ENCODE peak calls at places on chromosomes 7 and 10, in seven cellular contexts. G, D, J, B, H, V and P are unnamed samples.

GRCh38 chr7:2269468-2270460 is 27.7 kb downstream of the NUDT1 start:
- DNase-seq in G (no peak), D (peak; percentile 57), H (no peak), J (peak; percentile 46), V (peak; percentile 4), B (peak; percentile 24), P (peak; percentile 61)

GRCh38 chr10:70664702-70665195 is 7.6 kb upstream of the ADAMTS14 start:
- DNase-seq in B (no peak), G (peak; percentile 97), D (peak; percentile 95), H (no peak), V (peak; percentile 98), J (peak; percentile 97), P (peak; percentile 28)

GRCh38 chr7:132488634-132489302 is 87.5 kb downstream of the PLXNA4 start:
- DNase-seq in B (no peak), V (no peak), J (no peak), H (no peak), G (no peak), D (no peak), P (no peak)

GRCh38 chr7:47893721-47894365 is 54.4 kb downstream of the PKD1L1 start:
- DNase-seq in H (no peak), D (no peak), J (no peak), B (no peak), G (peak; percentile 51), V (no peak), P (no peak)

GRCh38 chr10:84654671-84655070 is 326.3 kb downstream of the CCSER2 start:
- DNase-seq in J (no peak), D (no peak), G (peak; percentile 76), B (no peak), H (no peak), V (peak; percentile 17), P (no peak)

GRCh38 chr7:98573816-98574215 is 43.3 kb upstream of the NPTX2 start:
- DNase-seq in G (no peak), J (no peak), B (no peak), V (no peak), D (no peak), H (no peak), P (no peak)

GRCh38 chr7:77425151-77426051 is 9.3 kb upstream of the GSAP start:
- DNase-seq in G (peak; percentile 93), V (peak; percentile 91), D (peak; percentile 91), B (peak; percentile 64), J (peak; percentile 70), H (peak; percentile 73), P (peak; percentile 77)

GRCh38 chr7:159139639-159140038 is 5.0 kb downstream of the VIPR2 start:
- DNase-seq in V (no peak), B (no peak), G (no peak), H (no peak), D (no peak), J (no peak), P (no peak)

GRCh38 chr10:20084451-20084850 is 268.2 kb downstream of the PLXDC2 start:
- DNase-seq in G (no peak), V (no peak), H (no peak), B (no peak), D (no peak), J (no peak), P (no peak)

GRCh38 chr7:2544541-2545188 is 10.7 kb downstream of the BRAT1 start:
- DNase-seq in V (no peak), H (no peak), G (no peak), B (no peak), J (no peak), D (no peak), P (no peak)

GRCh38 chr7:108503112-108504026 is 22.6 kb downstream of the PNPLA8 start:
- DNase-seq in H (no peak), J (peak; percentile 46), G (no peak), D (peak; percentile 56), B (no peak), V (no peak), P (no peak)

GRCh38 chr10:15486404-15486803 is 115.3 kb upstream of the FAM171A1 start:
- DNase-seq in V (no peak), H (no peak), J (no peak), G (no peak), B (no peak), D (peak; percentile 9), P (no peak)

GRCh38 chr10:119306514-119306951 is 99.2 kb downstream of the GRK5 start:
- DNase-seq in V (peak; percentile 34), D (no peak), B (no peak), J (peak; percentile 19), H (no peak), G (no peak), P (no peak)

GRCh38 chr7:70455925-70456324 is 676.0 kb upstream of the GALNT17 start:
- DNase-seq in B (no peak), J (no peak), G (no peak), D (no peak), H (no peak), V (no peak), P (no peak)

GRCh38 chr7:70456729-70457128 is 675.2 kb upstream of the GALNT17 start:
- DNase-seq in V (no peak), D (no peak), B (no peak), H (no peak), J (no peak), G (no peak), P (no peak)

GRCh38 chr7:70458195-70458695 is 673.7 kb upstream of the GALNT17 start:
- DNase-seq in B (no peak), H (no peak), J (no peak), V (no peak), D (no peak), G (no peak), P (no peak)

GRCh38 chr7:70459546-70459945 is 672.4 kb upstream of the GALNT17 start:
- DNase-seq in V (no peak), B (no peak), D (no peak), J (no peak), H (no peak), G (no peak), P (no peak)

DNA sequence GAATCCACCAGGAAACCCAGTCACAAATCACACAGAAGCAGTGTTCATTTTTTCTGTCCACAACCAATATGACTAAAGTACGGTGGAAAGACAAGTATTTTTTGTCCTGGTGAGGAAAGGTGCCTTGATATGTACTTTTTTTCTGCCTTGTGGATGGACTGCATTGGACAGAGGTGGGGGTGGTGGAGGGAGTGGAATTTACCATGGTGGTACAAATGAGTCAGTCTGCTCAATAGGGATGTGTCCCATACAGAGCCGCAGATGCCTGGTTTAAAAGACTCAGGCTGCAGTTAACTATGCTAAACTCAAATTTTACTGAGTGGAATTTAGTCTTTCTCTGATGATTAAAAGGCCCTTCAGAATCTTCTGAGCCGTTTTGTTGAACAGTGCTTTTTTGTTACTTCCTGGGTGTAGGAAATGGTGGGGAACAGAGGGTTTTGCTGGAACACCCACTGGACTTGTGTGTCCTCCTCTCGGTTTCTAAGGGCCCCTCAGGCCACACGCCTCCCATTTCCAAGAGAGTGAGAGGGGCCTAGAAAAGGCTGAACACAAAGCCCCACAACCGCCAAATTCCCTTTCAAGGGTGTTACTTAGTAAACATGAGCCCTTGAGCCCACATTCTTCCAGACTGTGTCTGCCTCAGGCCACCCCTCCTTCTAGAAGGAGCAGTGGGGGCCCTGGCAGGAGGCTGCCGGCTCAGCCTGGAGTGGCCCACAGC is 674.3 kb upstream of the GALNT17 start:
- DNase-seq in J (no peak), V (no peak), G (no peak), D (no peak), B (no peak), H (no peak), P (peak; percentile 49)
- H3K27ac ChIP-seq in J (no peak overlapping the region), V (no peak overlapping the region), G (no peak overlapping the region), D (no peak overlapping the region), B (no peak overlapping the region), H (no peak overlapping the region), P (no peak overlapping the region)

DNA sequence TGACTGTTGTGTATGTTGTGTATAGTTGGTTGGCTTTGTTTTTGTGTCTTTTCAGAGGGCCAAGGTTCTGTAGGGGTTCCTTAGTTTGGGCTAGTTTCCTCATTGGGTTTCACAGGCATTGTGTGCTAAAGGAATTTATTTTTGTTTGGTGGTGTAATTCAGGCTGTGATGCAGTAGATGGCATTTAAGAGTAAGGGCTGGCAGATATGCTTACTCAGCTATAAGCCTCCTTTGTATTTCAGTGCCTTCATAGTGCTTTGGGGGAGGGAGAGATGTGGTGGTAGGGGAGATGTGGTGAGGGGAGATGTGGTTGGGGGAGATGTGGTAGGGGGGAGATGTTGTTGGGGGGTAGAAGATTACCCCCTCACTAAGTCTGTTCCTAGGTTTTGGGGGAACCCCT is 91.7 kb downstream of the SLC25A40 start:
- DNase-seq in H (peak; percentile 10), D (peak; percentile 4), B (no peak), G (no peak), J (peak; percentile 29), V (peak; percentile 13), P (no peak)
- H2AFZ ChIP-seq in H (no peak overlapping the region), D (no peak overlapping the region), B (no peak overlapping the region), G (no peak overlapping the region), J (no peak overlapping the region), V (no peak overlapping the region), P (no peak overlapping the region)

GRCh38 chr7:22854158-22855048 is 31.8 kb upstream of the TOMM7 start:
- DNase-seq in B (peak; percentile 58), J (peak; percentile 96), H (peak; percentile 92), D (peak; percentile 89), V (peak; percentile 86), G (peak; percentile 73), P (peak; percentile 76)

GRCh38 chr7:22855049-22855392 is 32.4 kb upstream of the TOMM7 start:
- DNase-seq in V (no peak), J (no peak), D (no peak), B (no peak), H (no peak), G (no peak), P (no peak)

GRCh38 chr7:22858640-22859561 is 36.3 kb upstream of the TOMM7 start:
- DNase-seq in D (peak; percentile 99), B (no peak), V (peak; percentile 85), J (peak; percentile 98), G (peak; percentile 98), H (no peak), P (no peak)

GRCh38 chr7:22858274-22858639 is 35.6 kb upstream of the TOMM7 start:
- DNase-seq in D (no peak), B (no peak), J (no peak), V (no peak), H (no peak), G (no peak), P (no peak)

DNA sequence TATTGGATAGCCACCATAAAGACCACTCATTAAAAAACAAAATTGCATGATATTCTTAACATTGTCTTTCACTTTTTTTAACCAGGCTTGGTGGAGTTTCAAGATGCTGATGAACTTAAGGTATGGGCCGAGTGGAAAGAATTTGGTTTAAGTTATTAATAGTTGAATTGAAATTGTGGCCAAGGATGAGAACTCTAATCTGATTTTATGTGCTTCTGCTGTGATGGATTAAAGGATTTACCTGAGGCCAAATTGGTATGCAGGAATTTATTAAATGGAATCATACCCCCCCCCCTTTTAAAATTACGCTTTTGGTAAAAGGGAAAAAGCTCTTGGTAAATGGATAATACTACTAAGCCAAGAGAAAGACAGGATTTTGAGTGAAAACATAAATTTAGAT is 33.8 kb upstream of the TOMM7 start:
- DNase-seq in H (no peak), B (no peak), J (no peak), G (no peak), D (no peak), V (no peak), P (no peak)
- H3K4me1 ChIP-seq in H (peaks cover 37% of the 10 kb centered on the region), B (no peaks in the 10 kb centered on the region), J (peaks cover 46% of the 10 kb centered on the region), G (peaks cover 54% of the 10 kb centered on the region), D (peaks cover 18% of the 10 kb centered on the region), V (peaks cover 47% of the 10 kb centered on the region), P (peaks cover 4% of the 10 kb centered on the region)

DNA sequence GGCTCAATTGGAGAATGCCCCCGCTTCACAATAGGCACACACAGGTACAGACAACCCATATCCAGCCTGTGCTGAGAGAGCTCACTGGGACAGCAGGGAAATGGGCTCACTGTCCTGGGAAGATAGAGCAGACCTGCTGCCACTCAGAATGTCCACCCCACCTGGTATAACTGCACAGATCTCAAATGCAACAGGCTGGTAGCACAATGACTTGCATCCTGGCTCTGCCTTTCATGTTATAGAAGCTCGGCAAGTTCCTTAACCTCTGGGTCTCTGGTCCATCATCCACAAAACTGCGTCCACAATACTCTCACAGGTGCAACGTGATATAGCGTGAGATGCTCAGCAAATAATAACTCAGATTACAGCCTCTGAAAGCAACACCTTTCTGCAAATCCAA is 295.4 kb downstream of the GRID1 start:
- DNase-seq in J (no peak), G (no peak), D (no peak), V (no peak), H (no peak), B (no peak), P (no peak)
- H3K27ac ChIP-seq in J (no peak overlapping the region), G (no peak overlapping the region), D (no peak overlapping the region), V (no peak overlapping the region), H (no peak overlapping the region), B (no peak overlapping the region), P (no peak overlapping the region)